ENCODE peak calls at places on chromosome X, in six cellular contexts. N is effector memory CD4-positive, alpha-beta T cell; P is small intestine; E is breast epithelium; L is left ventricle myocardium inferior; O is CD8-positive, alpha-beta memory T cell. U is an unnamed sample. For H3K4me1, the result is how much of the 10 kb centered on the place peaks cover.

GRCh38 chrX:7514871-7515599 is 327.9 kb upstream of the VCX start:
- DNase-seq in L (no peak), P (no peak), E (no peak), N (no peak), O (no peak), U (no peak)

GRCh38 chrX:41027388-41027787 is 57.9 kb upstream of the USP9X start:
- DNase-seq in O (no peak), L (no peak), E (no peak), P (no peak), N (no peak), U (no peak)

GRCh38 chrX:52865328-52865980 is 2.4 kb downstream of the XAGE3 start:
- DNase-seq in P (peak), O (no peak), N (no peak), L (no peak), E (no peak), U (no peak)

GRCh38 chrX:120029354-120029753 is 48.1 kb downstream of the RHOXF2B start:
- DNase-seq in E (no peak), L (no peak), P (no peak), O (no peak), N (no peak), U (no peak)

GRCh38 chrX:152936306-152936705 is 38.4 kb downstream of the ZNF185 start:
- DNase-seq in P (no peak), L (no peak), O (no peak), E (no peak), N (no peak), U (peak)

GRCh38 chrX:1213971-1214370 is 1.5 kb upstream of the CRLF2 start:
- DNase-seq in O (no peak), L (no peak), E (no peak), N (no peak), P (no peak), U (peak)

GRCh38 chrX:68912113-68912980 is 83.5 kb downstream of the EFNB1 start:
- DNase-seq in O (no peak), P (no peak), L (no peak), N (no peak), E (no peak), U (no peak)

GRCh38 chrX:20285513-20285912 is 18.8 kb upstream of the RPS6KA3 start:
- DNase-seq in O (no peak), L (no peak), E (no peak), P (no peak), N (no peak), U (no peak)

GRCh38 chrX:71143508-71143907 is 1.1 kb upstream of the NLGN3 start:
- DNase-seq in O (no peak), E (no peak), N (no peak), P (peak), L (peak), U (peak)

DNA sequence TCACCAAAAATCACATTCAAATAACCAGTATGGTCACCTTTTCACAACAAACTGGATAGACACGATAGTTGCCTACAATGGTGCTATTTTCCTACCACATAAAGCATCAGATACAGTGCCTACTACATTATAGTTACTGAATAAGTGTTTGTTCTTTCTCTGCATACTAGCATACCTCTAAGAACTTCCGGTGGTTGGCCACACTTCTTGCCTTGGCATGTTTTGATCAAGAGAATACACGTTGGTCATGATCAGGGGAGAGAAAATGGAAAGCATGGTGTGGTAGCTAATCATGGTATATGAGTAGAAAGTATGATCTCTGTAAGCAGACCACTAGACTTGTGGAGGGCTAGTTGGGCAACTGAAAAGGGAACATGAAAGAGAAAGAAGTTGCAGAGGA is 322.8 kb upstream of the DIAPH2 start:
- DNase-seq in P (no peak), E (no peak), N (no peak), L (no peak), O (no peak), U (no peak)
- H3K27ac ChIP-seq in P (no peak), E (no peak), N (no peak), L (no peak), O (no peak), U (no peak)

GRCh38 chrX:98296129-98296528 is 1412.4 kb downstream of the RPA4 start:
- DNase-seq in O (no peak), L (no peak), N (no peak), E (no peak), P (no peak), U (no peak)

GRCh38 chrX:98299785-98300184 is 1416.1 kb downstream of the RPA4 start:
- DNase-seq in O (no peak), N (no peak), P (no peak), L (no peak), E (no peak), U (no peak)

GRCh38 chrX:98289726-98290125 is 1406.0 kb downstream of the RPA4 start:
- DNase-seq in L (no peak), E (no peak), P (no peak), N (no peak), O (no peak), U (no peak)

DNA sequence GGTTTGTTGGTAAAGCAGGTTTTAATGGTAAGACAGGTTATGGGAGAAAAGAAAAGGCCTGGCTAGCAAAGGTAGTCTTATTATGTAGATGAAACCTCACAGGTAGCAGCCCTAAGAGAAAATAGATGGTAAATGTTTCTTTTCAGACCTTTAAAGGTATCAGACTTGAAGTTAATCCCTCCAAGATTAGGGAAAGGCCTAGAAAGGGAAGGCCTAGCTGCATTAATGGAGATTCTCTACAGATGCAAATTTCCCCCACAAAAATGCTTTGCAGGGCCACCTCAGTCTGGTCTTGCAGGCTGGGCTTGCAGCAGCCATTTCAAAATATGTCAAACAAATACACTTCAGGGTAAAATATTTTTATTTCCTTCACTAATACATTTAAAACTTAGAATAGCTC is 1410.6 kb downstream of the RPA4 start:
- DNase-seq in O (no peak), N (no peak), L (no peak), P (no peak), E (no peak), U (no peak)
- H3K4me3 ChIP-seq in O (no peak), N (no peak), L (no peak), P (no peak), E (no peak), U (no peak)

GRCh38 chrX:131521824-131522223 is 22.1 kb upstream of the OR13H1 start:
- DNase-seq in N (no peak), E (no peak), L (no peak), O (no peak), P (no peak), U (no peak)
- H3K4me1 ChIP-seq in N (under half), E (under half), L (under half), O (under half), P (under half), U (under half)

DNA sequence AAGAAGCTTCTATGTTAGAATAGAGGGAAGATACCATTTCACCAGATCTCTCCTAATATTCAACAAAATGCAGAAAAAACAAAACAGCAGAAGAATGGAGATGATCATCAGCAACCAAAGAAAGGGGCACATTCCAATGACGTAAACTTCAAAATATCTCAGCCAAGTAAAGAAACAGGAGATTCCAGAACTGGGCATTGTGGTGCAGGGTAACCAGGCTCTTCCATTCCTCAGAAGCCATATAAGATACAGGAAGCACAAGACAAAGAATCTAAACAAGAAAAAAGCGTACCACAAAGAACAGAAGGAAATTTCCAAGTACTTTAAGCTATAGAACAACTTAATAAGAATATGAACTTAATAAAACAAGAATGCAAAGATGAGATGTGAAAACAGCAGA is 6.9 kb upstream of the ARMCX4 start:
- DNase-seq in N (no peak), E (no peak), P (no peak), O (no peak), L (no peak), U (no peak)
- H3K27ac ChIP-seq in N (no peak), E (no peak), P (no peak), O (no peak), L (no peak), U (no peak)

DNA sequence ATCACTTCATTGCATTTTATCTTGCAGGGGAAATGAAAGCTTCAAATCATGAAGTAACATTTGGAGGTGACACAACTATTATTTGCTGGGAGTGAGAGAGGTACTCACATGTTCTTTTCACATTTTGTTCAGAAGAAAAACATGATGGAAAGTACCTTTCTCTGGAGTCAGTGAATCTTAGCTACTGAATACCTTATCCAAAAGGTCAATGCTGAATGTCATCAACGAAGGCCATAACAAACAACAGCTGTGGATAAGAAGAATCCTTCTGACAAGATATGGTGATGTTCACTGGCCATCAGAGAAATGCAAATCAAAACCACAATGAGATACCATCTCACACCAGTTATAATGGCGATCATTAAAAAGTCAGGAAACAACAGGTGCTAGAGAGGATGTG is 36.5 kb upstream of the NUDT10 start:
- DNase-seq in O (no peak), P (no peak), E (no peak), N (no peak), L (no peak), U (no peak)
- H3K4me3 ChIP-seq in O (no peak), P (no peak), E (no peak), N (no peak), L (no peak), U (no peak)

GRCh38 chrX:74251006-74251930 is 52.7 kb upstream of the ZCCHC13 start:
- DNase-seq in P (peak), N (no peak), E (no peak), O (no peak), L (no peak), U (no peak)
- H3K4me1 ChIP-seq in P (under half), N (under half), E (under half), O (under half), L (under half), U (under half)

GRCh38 chrX:136780738-136781137 is at the start of gene ARHGEF6:
- DNase-seq in O (no peak), N (no peak), L (no peak), E (no peak), P (peak), U (no peak)

GRCh38 chrX:136780241-136780640 is 491 bp downstream of the ARHGEF6 start:
- DNase-seq in E (no peak), O (no peak), P (no peak), L (no peak), N (no peak), U (no peak)

GRCh38 chrX:136783159-136783558 is 2.4 kb upstream of the ARHGEF6 start:
- DNase-seq in N (no peak), P (no peak), E (no peak), O (no peak), L (no peak), U (no peak)

GRCh38 chrX:136781180-136781797 is 557 bp upstream of the ARHGEF6 start:
- DNase-seq in O (no peak), P (no peak), E (no peak), L (peak), N (no peak), U (no peak)

GRCh38 chrX:136784231-136784630 is 3.5 kb upstream of the ARHGEF6 start:
- DNase-seq in E (no peak), N (no peak), L (no peak), O (no peak), P (peak), U (no peak)
- H3K27ac ChIP-seq in E (no peak), N (no peak), L (no peak), O (no peak), P (no peak), U (no peak)

U was measured in sigmoid colon.